ENCODE peak calls at places on chromosomes 16 and 17, in four cellular contexts. X, G, S and U are unnamed samples.

GRCh38 chr16:14011846-14012245 is 59.3 kb upstream of the MRTFB start:
- DNase-seq in X (no peak), G (no peak), S (no peak), U (no peak)

GRCh38 chr16:10581507-10581906 is 1.1 kb upstream of the EMP2 start:
- DNase-seq in X (no peak), G (no peak), S (no peak), U (no peak)

GRCh38 chr16:50653633-50654524 is 27.2 kb downstream of the SNX20 start:
- DNase-seq in X (no peak), G (no peak), S (no peak), U (no peak)

GRCh38 chr16:22375117-22375962 is 921 bp upstream of the CDR2 start:
- DNase-seq in X (no peak), G (no peak), S (peak; percentile 42), U (no peak)

GRCh38 chr16:8519179-8519578 is 71.1 kb downstream of the TMEM114 start:
- DNase-seq in X (no peak), G (no peak), S (no peak), U (no peak)

GRCh38 chr16:87834668-87835473 is 34.4 kb downstream of the SLC7A5 start:
- DNase-seq in X (no peak), G (no peak), S (no peak), U (no peak)

GRCh38 chr16:74224828-74225227 is 71.8 kb upstream of the PSMD7 start:
- DNase-seq in X (no peak), G (no peak), S (no peak), U (no peak)

GRCh38 chr17:81582769-81583168 is 30.6 kb upstream of the FAAP100 start:
- DNase-seq in X (no peak), G (no peak), S (no peak), U (no peak)

GRCh38 chr16:47877166-47877565 is 278.6 kb downstream of the ABCC12 start:
- DNase-seq in X (no peak), G (no peak), S (no peak), U (no peak)

GRCh38 chr17:28953444-28954118 is 2.3 kb upstream of the PHF12 start:
- DNase-seq in X (no peak), G (peak; percentile 92), S (peak; percentile 41), U (no peak)

GRCh38 chr17:46929413-46929812 is 6.5 kb downstream of the GOSR2 start:
- DNase-seq in X (no peak), G (no peak), S (no peak), U (no peak)

GRCh38 chr17:7916799-7917198 is 710 bp upstream of the RNF227 start:
- DNase-seq in X (no peak), G (no peak), S (peak; percentile 5), U (no peak)

GRCh38 chr17:31778538-31778937 is 80.5 kb downstream of the COPRS start:
- DNase-seq in X (no peak), G (no peak), S (no peak), U (no peak)

GRCh38 chr16:49972280-49972679 is 52.7 kb upstream of the CNEP1R1 start:
- DNase-seq in X (no peak), G (no peak), S (no peak), U (no peak)

GRCh38 chr17:82905130-82905529 is 65.3 kb upstream of the ZNF750 start:
- DNase-seq in X (no peak), G (no peak), S (no peak), U (no peak)

GRCh38 chr17:67546578-67547527 is 169.8 kb downstream of the PITPNC1 start:
- DNase-seq in X (no peak), G (no peak), S (no peak), U (no peak)

GRCh38 chr17:35241520-35241919 is 1.4 kb upstream of the SLFN5 start:
- DNase-seq in X (no peak), G (no peak), S (no peak), U (no peak)

GRCh38 chr16:84905965-84906460 is 86.2 kb downstream of the CRISPLD2 start:
- DNase-seq in X (no peak), G (no peak), S (no peak), U (no peak)

GRCh38 chr17:67258836-67259468 is 14.0 kb upstream of the HELZ start:
- DNase-seq in X (no peak), G (no peak), S (no peak), U (no peak)

GRCh38 chr17:48636177-48637018 is 10.2 kb upstream of the HOXB9 start:
- DNase-seq in X (no peak), G (peak; percentile 98), S (peak; percentile 83), U (peak; percentile 80)

GRCh38 chr17:29051731-29052130 is 8.8 kb downstream of the PIPOX start:
- DNase-seq in X (no peak), G (no peak), S (no peak), U (no peak)

GRCh38 chr16:19524866-19525723 is 1.4 kb downstream of the CCP110 start:
- DNase-seq in X (peak; percentile 45), G (no peak), S (no peak), U (no peak)

GRCh38 chr17:49926886-49927285 is 42.1 kb upstream of the DLX4 start:
- DNase-seq in X (no peak), G (no peak), S (no peak), U (no peak)

GRCh38 chr17:80030730-80031410 is 4.8 kb downstream of the TBC1D16 start:
- DNase-seq in X (no peak), G (no peak), S (no peak), U (no peak)

GRCh38 chr17:5297245-5297644 is 15.2 kb downstream of the RABEP1 start:
- DNase-seq in X (no peak), G (no peak), S (no peak), U (no peak)

GRCh38 chr17:231966-232807 is 50.7 kb upstream of the DOC2B start:
- DNase-seq in X (no peak), G (peak; percentile 29), S (no peak), U (no peak)

GRCh38 chr17:52678211-52678610 is 519.7 kb upstream of the CA10 start:
- DNase-seq in X (no peak), G (no peak), S (no peak), U (no peak)

GRCh38 chr16:47311738-47312505 is 148.9 kb downstream of the ITFG1 start:
- DNase-seq in X (no peak), G (no peak), S (no peak), U (peak; percentile 76)

GRCh38 chr17:44102845-44103622 is 20.4 kb downstream of the HDAC5 start:
- DNase-seq in X (no peak), G (no peak), S (no peak), U (no peak)
- H3K9ac ChIP-seq in X (no peak overlapping the region), G (no peak overlapping the region), S (peak overlapping the region; percentile 3), U (peak overlapping the region; percentile 14)

DNA sequence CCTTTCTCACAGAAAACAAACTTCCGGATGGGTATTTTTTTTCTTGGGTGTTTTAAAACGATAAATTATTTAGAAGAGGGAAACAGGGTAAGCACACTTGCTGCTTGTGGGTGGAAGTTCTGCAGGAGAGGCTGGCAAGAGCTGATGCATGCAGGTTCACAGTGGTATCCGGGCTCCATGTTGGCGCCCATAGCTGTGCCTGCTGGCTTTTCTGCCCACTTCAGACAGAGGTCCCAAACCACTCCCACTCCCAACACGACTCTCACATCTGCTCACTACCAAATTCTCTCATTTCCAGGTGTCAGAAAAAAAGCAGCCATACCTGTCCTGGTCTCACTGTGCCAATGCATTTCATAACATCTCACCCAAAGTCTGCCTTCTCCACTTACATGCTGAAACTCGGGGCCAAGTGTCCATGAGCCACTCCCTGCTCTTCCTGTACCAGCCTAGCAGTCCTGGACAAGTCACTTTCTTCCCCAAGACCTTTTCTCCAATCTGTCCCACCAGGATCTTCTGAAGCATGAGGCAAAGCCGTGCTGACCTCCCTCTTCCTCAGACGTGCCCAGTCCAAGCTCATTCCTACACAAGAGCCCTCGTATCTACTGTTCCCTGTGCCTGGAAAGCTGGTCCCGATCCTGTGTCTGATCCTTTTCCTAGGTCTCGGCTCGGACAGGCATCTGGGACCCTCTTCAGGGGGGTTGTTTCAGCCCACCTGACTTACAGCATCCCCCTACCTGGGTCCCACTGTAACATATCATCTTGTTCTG is 1.5 kb downstream of the CD300LF start:
- DNase-seq in X (no peak), G (no peak), S (no peak), U (no peak)
- H3K4me3 ChIP-seq in X (no peak overlapping the region), G (no peak overlapping the region), S (no peak overlapping the region), U (no peak overlapping the region)

GRCh38 chr16:56891685-56892084 is 26.7 kb downstream of the SLC12A3 start:
- DNase-seq in X (no peak), G (no peak), S (no peak), U (no peak)

GRCh38 chr16:56886826-56887225 is 21.8 kb downstream of the SLC12A3 start:
- DNase-seq in X (no peak), G (no peak), S (no peak), U (no peak)

GRCh38 chr16:56889206-56889605 is 24.2 kb downstream of the SLC12A3 start:
- DNase-seq in X (no peak), G (no peak), S (no peak), U (no peak)

GRCh38 chr16:56886296-56886695 is 21.3 kb downstream of the SLC12A3 start:
- DNase-seq in X (no peak), G (no peak), S (no peak), U (no peak)

GRCh38 chr16:56888806-56889205 is 23.8 kb downstream of the SLC12A3 start:
- DNase-seq in X (peak; percentile 61), G (no peak), S (no peak), U (no peak)
- TF ChIP-seq SUZ12 in X (no peak), G (no peak), S (no peak), U (no peak)

DNA sequence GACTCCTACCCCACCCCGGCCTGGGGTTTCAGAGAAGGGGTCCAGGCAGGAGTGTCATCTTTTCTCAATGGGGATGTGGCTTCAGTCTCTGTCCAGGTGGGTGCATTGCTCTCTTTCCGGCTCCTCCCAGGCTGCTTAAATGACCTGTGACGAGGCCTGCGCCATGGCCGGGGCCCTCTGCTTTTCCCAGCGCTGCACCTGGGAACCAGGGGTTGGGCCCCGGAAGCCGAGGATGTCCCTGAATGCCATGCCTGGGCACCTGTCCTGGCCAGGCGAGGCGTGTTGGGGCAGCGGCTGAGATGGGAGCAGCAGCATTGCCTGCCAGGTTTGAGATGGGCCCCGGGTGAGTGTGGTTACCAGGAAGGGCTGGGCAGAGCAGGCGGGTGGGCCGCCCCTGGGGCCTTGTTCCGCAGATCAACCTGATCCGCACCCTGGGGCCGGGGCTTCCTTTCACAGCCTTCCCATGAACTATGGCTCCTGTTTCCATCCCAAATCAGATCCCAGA is 147.4 kb downstream of the SEC14L1 start:
- DNase-seq in X (no peak), G (no peak), S (no peak), U (no peak)
- H3K9ac ChIP-seq in X (no peak overlapping the region), G (no peak overlapping the region), S (peak overlapping the region; percentile 98), U (peak overlapping the region; percentile 16)

DNA sequence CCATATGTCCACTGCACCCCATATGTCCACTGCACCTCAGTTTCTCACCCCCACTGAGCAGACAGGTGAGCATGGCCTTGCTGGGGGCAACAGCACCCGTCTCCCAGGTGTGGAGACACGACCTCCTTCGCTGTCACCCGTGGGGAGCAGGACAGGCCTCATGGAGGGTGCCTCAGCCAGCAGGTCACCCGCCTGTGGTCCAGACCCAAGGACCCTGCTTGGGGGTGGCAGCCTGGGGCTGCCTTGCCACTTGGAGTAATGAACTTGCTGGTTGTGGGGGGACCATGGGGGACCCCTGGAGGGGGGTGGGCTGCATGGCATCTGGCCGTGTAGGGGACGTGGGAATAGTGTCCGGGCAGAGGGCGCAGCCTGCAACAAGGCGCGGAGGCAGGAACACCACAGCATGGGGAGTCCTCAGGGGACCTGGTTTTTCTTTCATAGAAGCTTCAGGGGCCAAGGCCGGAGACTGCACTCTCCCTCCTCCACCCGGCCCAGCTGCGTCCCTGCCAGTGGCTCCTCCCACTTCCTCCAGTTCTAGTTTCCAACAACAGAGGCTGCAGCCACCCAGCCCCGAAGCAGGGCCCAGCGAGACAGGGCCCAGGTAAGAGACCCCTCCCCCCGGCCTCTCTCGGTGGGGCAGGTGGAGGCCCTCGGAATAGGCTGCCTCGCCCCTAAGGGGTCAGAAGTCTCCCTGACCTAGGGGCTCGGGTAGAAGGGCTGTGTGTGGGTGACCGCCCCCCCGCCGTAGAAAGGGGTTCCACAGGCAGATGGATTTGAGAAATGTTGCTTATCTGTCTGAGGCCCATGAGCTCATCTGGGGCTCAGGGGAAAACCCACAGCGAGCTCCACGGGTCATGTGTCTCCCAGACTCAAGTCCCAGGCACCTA is at the start of gene NHLRC4:
- DNase-seq in X (no peak), G (no peak), S (peak; percentile 50), U (no peak)
- H3K4me3 ChIP-seq in X (peak within 1 kb of the TSS; percentile 13), G (no peak within 1 kb of the TSS), S (peak within 1 kb of the TSS; percentile 65), U (no peak within 1 kb of the TSS)